ENCODE peak calls at places on chromosomes 5 and 9, in nine cellular contexts. I is brain microvascular endothelial cell; L is H9; O is cardiac muscle cell; E is aorta; J is GM23248; Q is foreskin keratinocyte; N is CD4-positive, alpha-beta memory T cell; Y is sigmoid colon. K is an unnamed sample.

GRCh38 chr5:134606726-134607125 is 25.9 kb downstream of the SAR1B start:
- DNase-seq in I (no peak), L (no peak), O (no peak), E (no peak), J (peak; percentile 25), Q (no peak), N (no peak), Y (no peak), K (no peak)

GRCh38 chr9:133135193-133135745 is 14.2 kb upstream of the RALGDS start:
- DNase-seq in I (peak; percentile 83), L (no peak), O (no peak), E (peak; percentile 80), J (peak; percentile 98), Q (peak; percentile 82), N (no peak), Y (peak; percentile 83), K (peak; percentile 90)

GRCh38 chr9:71725590-71726338 is 42.5 kb downstream of the CEMIP2 start:
- DNase-seq in I (peak; percentile 34), L (no peak), O (no peak), E (no peak), J (peak; percentile 74), Q (peak; percentile 82), N (no peak), Y (no peak), K (no peak)

GRCh38 chr5:168987540-168988300 is 313.2 kb downstream of the SLIT3 start:
- DNase-seq in I (peak; percentile 71), L (peak; percentile 61), O (peak; percentile 78), E (peak; percentile 80), J (peak; percentile 75), Q (peak; percentile 16), N (peak; percentile 18), Y (peak; percentile 79), K (no peak)

GRCh38 chr5:118115791-118116190 is 872.6 kb downstream of the DTWD2 start:
- DNase-seq in I (no peak), L (no peak), O (no peak), E (no peak), J (no peak), Q (peak; percentile 37), N (no peak), Y (no peak), K (no peak)

GRCh38 chr5:43171926-43172325 is 20.1 kb upstream of the NIM1K start:
- DNase-seq in I (no peak), L (no peak), O (no peak), E (no peak), J (peak; percentile 35), Q (no peak), N (no peak), Y (no peak), K (no peak)

GRCh38 chr5:131996210-131997025 is 15.0 kb downstream of the ACSL6 start:
- DNase-seq in I (no peak), L (no peak), O (no peak), E (peak; percentile 24), J (no peak), Q (no peak), N (no peak), Y (no peak), K (no peak)

GRCh38 chr5:69468631-69469030 is 24.0 kb upstream of the OCLN start:
- DNase-seq in I (no peak), L (no peak), O (no peak), E (no peak), J (no peak), Q (no peak), N (no peak), Y (no peak), K (no peak)

GRCh38 chr5:94891565-94892362 is 273.3 kb downstream of the SLF1 start:
- DNase-seq in I (no peak), L (no peak), O (no peak), E (no peak), J (no peak), Q (no peak), N (no peak), Y (no peak), K (no peak)

GRCh38 chr5:93890657-93891056 is 149.3 kb upstream of the POU5F2 start:
- DNase-seq in I (no peak), L (no peak), O (peak; percentile 70), E (no peak), J (peak; percentile 36), Q (no peak), N (no peak), Y (no peak), K (no peak)

DNA sequence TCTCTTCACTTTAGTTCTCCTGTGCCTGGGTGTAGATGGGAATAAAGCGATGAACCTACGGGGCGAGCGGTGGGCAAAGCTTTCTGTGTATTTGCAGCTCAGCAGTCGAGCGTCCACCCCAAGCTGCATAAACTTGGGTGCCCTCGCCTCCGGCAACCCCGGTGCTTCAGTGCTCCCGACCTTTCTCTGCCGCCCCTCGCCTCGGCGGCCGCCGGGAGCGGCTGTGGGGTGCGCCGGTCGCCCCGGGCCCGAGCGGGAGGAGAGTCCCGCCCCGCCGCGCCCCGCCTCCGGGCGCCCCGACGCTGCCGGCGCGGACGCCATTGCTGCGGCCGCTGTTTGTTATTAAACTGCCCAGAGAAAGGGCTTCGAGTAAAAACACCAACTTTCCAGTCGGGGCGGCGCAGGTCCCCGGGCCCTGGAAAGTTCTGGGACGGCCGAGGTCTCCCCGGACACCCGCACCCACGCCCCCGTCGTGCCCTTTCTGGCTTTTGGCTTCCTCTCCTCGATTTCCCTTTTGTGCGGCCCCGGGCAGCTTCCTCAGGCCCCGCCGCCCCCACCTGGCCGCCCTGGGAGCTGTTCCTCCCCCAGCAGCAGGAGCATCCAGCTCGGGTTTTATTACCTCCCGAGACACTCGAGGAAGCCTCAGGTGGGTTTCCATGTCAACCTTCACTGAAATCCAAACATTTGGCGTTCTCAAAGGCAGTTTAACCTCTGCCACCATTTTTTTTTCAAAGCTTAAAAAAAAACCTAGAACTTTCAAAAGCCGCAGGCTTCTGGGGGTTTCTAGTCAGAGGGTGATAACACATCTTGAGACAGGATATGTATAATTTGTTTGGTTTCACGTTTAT is 334.3 kb downstream of the CWC27 start:
- DNase-seq in I (no peak), L (peak; percentile 76), O (no peak), E (peak; percentile 57), J (peak; percentile 66), Q (no peak), N (peak; percentile 56), Y (peak; percentile 85), K (peak; percentile 71)
- H3K27ac ChIP-seq in I (peak overlapping the region; percentile 73), L (no peak overlapping the region), O (no peak overlapping the region), E (peak overlapping the region; percentile 59), J (peak overlapping the region; percentile 31), Q (peak overlapping the region; percentile 70), N (peak overlapping the region; percentile 57), Y (peak overlapping the region; percentile 81), K (peak overlapping the region; percentile 85)

GRCh38 chr5:16866795-16867584 is 69.1 kb downstream of the MYO10 start:
- DNase-seq in I (peak; percentile 63), L (peak; percentile 47), O (peak; percentile 49), E (peak; percentile 63), J (no peak), Q (no peak), N (no peak), Y (no peak), K (no peak)
- H3K27ac ChIP-seq in I (peak overlapping the region; percentile 56), L (no peak overlapping the region), O (peak overlapping the region; percentile 66), E (peak overlapping the region; percentile 11), J (no peak overlapping the region), Q (no peak overlapping the region), N (no peak overlapping the region), Y (no peak overlapping the region), K (peak overlapping the region; percentile 23)

GRCh38 chr5:68216737-68217231 is 1.2 kb downstream of the PIK3R1 start:
- DNase-seq in I (peak; percentile 20), L (no peak), O (no peak), E (no peak), J (peak; percentile 62), Q (no peak), N (peak; percentile 10), Y (no peak), K (no peak)
- H3K27ac ChIP-seq in I (peak overlapping the region; percentile 96), L (no peak overlapping the region), O (peak overlapping the region; percentile 93), E (peak overlapping the region; percentile 66), J (peak overlapping the region; percentile 93), Q (no peak overlapping the region), N (peak overlapping the region; percentile 80), Y (peak overlapping the region; percentile 98), K (peak overlapping the region; percentile 98)

GRCh38 chr5:173745123-173745522 is 128.7 kb upstream of the BOD1 start:
- DNase-seq in I (no peak), L (peak; percentile 65), O (no peak), E (no peak), J (no peak), Q (no peak), N (no peak), Y (no peak), K (no peak)
- H3K27ac ChIP-seq in I (no peak overlapping the region), L (peak overlapping the region; percentile 61), O (no peak overlapping the region), E (no peak overlapping the region), J (no peak overlapping the region), Q (no peak overlapping the region), N (no peak overlapping the region), Y (no peak overlapping the region), K (no peak overlapping the region)

GRCh38 chr9:80554856-80555255 is 983.1 kb downstream of the TLE4 start:
- DNase-seq in I (no peak), L (no peak), O (no peak), E (no peak), J (no peak), Q (no peak), N (no peak), Y (no peak), K (no peak)
- H3K27ac ChIP-seq in I (no peak overlapping the region), L (no peak overlapping the region), O (no peak overlapping the region), E (no peak overlapping the region), J (no peak overlapping the region), Q (no peak overlapping the region), N (no peak overlapping the region), Y (no peak overlapping the region), K (no peak overlapping the region)